ENCODE peak calls at places on chromosomes 3 and 15, in four cellular contexts. Q, C, G and D are unnamed samples.

GRCh38 chr3:60633644-60634043 is 617.6 kb downstream of the FHIT start:
- DNase-seq in Q (no peak), C (no peak), G (no peak), D (no peak)

GRCh38 chr3:66280304-66280703 is 59.5 kb downstream of the SLC25A26 start:
- DNase-seq in Q (peak; percentile 31), C (no peak), G (no peak), D (no peak)

GRCh38 chr15:64597469-64597806 is 137.1 kb downstream of the ZNF609 start:
- DNase-seq in Q (no peak), C (no peak), G (no peak), D (no peak)

GRCh38 chr3:106341090-106341489 is 472.3 kb upstream of the CBLB start:
- DNase-seq in Q (peak; percentile 20), C (no peak), G (no peak), D (no peak)

GRCh38 chr3:194333212-194333980 is 17.7 kb downstream of the CPN2 start:
- DNase-seq in Q (peak; percentile 80), C (peak; percentile 89), G (peak; percentile 88), D (peak; percentile 91)

GRCh38 chr3:7917443-7918151 is 584.0 kb upstream of the LMCD1 start:
- DNase-seq in Q (no peak), C (no peak), G (no peak), D (no peak)

GRCh38 chr3:157520485-157521184 is 17.4 kb upstream of the VEPH1 start:
- DNase-seq in Q (no peak), C (no peak), G (no peak), D (no peak)

GRCh38 chr3:14391033-14391432 is 11.4 kb upstream of the SLC6A6 start:
- DNase-seq in Q (peak; percentile 86), C (peak; percentile 32), G (peak; percentile 71), D (peak; percentile 92)

GRCh38 chr3:10779293-10779805 is 36.7 kb upstream of the SLC6A11 start:
- DNase-seq in Q (no peak), C (no peak), G (no peak), D (no peak)

GRCh38 chr15:85498471-85498870 is 118.1 kb downstream of the AKAP13 start:
- DNase-seq in Q (no peak), C (no peak), G (no peak), D (no peak)

GRCh38 chr15:100873029-100873677 is 6.5 kb upstream of the ALDH1A3 start:
- DNase-seq in Q (peak; percentile 87), C (peak; percentile 97), G (peak; percentile 51), D (peak; percentile 62)

GRCh38 chr3:171163724-171164465 is 137.4 kb upstream of the SLC2A2 start:
- DNase-seq in Q (no peak), C (no peak), G (no peak), D (no peak)

GRCh38 chr3:64033033-64033432 is 9.7 kb upstream of the PSMD6 start:
- DNase-seq in Q (no peak), C (no peak), G (no peak), D (no peak)

GRCh38 chr3:167691366-167691765 is 37.6 kb upstream of the WDR49 start:
- DNase-seq in Q (no peak), C (no peak), G (no peak), D (no peak)

GRCh38 chr3:127406309-127407025 is 118.6 kb upstream of the PRR20G start:
- DNase-seq in Q (peak; percentile 2), C (no peak), G (no peak), D (peak; percentile 43)

GRCh38 chr15:84980196-84981053 is 1.2 kb upstream of the PDE8A start:
- DNase-seq in Q (peak; percentile 74), C (peak; percentile 75), G (peak; percentile 91), D (peak; percentile 85)

GRCh38 chr3:128404276-128405062 is 62.2 kb downstream of the DNAJB8 start:
- DNase-seq in Q (no peak), C (no peak), G (peak; percentile 43), D (no peak)

GRCh38 chr3:177410734-177411133 is 213.5 kb upstream of the TBL1XR1 start:
- DNase-seq in Q (no peak), C (no peak), G (no peak), D (no peak)

GRCh38 chr3:135349254-135349948 is 554.3 kb downstream of the EPHB1 start:
- DNase-seq in Q (no peak), C (no peak), G (no peak), D (no peak)

GRCh38 chr3:66497288-66497972 is 3.4 kb downstream of the LRIG1 start:
- DNase-seq in Q (no peak), C (no peak), G (no peak), D (no peak)

GRCh38 chr15:38225381-38225780 is 27.3 kb upstream of the SPRED1 start:
- DNase-seq in Q (no peak), C (no peak), G (no peak), D (no peak)

GRCh38 chr15:84982301-84982920 is 755 bp downstream of the PDE8A start:
- DNase-seq in Q (peak; percentile 18), C (peak; percentile 20), G (peak; percentile 42), D (peak; percentile 71)

GRCh38 chr15:37698679-37699078 is 235.8 kb upstream of the TMCO5A start:
- DNase-seq in Q (no peak), C (no peak), G (no peak), D (no peak)

GRCh38 chr15:63708141-63708772 is 111.1 kb downstream of the FBXL22 start:
- DNase-seq in Q (no peak), C (no peak), G (no peak), D (no peak)

GRCh38 chr3:426056-426455 is 229.5 kb downstream of the CHL1 start:
- DNase-seq in Q (no peak), C (no peak), G (no peak), D (no peak)

GRCh38 chr15:67175643-67176071 is 78.8 kb downstream of the AAGAB start:
- DNase-seq in Q (peak; percentile 69), C (peak; percentile 63), G (no peak), D (no peak)

GRCh38 chr15:29687939-29688884 is 134.1 kb downstream of the TJP1 start:
- DNase-seq in Q (no peak), C (no peak), G (no peak), D (no peak)

DNA sequence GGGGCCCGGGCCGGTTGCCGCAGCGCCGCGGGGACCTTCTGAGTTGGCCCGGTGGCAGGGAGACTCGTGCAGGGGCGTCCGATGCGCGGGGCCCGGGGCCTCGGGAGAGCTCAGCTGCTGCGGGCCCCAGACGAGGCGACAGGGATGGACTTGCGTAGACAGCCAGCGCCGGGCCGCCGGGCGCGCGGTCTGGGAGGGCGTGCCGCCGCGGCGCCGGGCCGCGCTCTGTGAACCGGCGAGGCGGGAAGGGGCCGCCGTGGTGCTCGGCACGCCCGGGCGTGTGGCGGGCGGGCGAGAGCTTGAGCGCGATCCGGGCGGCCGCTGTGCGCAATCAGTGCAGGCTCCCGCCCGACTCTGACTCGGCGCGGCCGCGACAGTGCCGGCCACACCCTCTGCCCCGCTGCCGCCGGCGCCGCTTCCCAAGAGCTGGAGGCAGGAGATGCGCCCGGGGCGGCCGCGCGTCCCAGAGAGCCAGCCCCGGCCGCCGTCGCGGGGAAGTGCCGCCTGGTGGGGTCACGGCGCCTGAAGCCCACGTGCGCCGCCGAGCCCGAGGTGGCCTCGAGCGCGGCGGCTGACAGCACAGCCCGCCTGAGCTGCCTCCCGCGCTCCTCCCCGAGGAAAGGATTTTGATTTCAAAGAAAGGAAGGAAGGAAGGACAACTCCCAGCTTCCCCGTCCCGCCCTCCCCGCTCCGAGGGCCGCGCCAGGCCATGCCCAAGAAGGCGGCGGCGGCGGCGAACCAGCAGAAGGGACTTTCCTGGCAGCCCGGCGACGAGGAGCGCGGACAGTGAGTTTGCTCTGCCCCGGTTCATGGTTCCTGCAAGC is 669 bp downstream of the TLNRD1 start:
- DNase-seq in Q (peak; percentile 35), C (peak; percentile 47), G (peak; percentile 75), D (peak; percentile 61)
- TF ChIP-seq POLR2A in Q (no peak), C (peak; percentile 11), G (peak; percentile 18), D (peak; percentile 22)

GRCh38 chr3:27718459-27718858 is 3.7 kb downstream of the EOMES start:
- DNase-seq in Q (no peak), C (no peak), G (no peak), D (no peak)
- H3K27me3 ChIP-seq in Q (peaks cover 90% of the 10 kb centered on the region), C (peaks cover 98% of the 10 kb centered on the region), G (peaks cover 43% of the 10 kb centered on the region), D (peaks cover 81% of the 10 kb centered on the region)

DNA sequence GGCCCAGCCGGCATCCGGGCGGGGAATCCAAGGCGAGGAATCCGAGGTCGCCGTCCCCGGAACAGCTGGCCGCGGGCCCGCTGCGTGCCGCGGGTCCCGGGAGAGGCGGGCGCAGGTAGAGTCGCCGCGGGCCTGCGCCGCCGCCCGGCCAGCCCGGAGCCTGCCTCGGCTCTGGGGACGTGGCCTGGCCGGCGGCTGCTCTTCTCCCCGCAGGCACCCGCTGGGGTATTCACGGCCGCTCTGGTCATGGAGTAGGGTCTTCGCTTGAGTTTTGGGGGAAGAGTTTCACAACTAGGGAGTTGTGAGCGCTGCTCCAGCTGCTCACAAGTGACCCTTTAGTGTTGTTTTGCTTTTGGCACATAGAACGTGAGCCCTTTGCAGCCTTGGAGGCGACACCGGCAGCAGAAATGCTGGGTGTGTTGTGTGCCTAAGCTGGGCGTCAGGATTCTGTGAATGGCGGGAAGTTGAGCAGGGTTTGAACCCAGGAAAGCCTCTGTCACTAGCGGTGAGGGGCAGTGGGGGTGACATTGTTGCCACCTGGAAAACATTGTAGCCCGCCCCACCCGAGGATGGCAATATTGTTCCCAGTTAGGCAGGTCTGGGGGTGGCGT is 4.0 kb downstream of the TRIM71 start:
- DNase-seq in Q (no peak), C (no peak), G (no peak), D (peak; percentile 35)
- H3K27ac ChIP-seq in Q (no peak overlapping the region), C (no peak overlapping the region), G (no peak overlapping the region), D (no peak overlapping the region)

GRCh38 chr3:197959891-197960693 is at the start of gene LMLN:
- DNase-seq in Q (peak; percentile 94), C (peak; percentile 88), G (peak; percentile 97), D (peak; percentile 98)
- TF ChIP-seq POLR2A in Q (peak; percentile 91), C (peak; percentile 44), G (peak; percentile 62), D (peak; percentile 83)

DNA sequence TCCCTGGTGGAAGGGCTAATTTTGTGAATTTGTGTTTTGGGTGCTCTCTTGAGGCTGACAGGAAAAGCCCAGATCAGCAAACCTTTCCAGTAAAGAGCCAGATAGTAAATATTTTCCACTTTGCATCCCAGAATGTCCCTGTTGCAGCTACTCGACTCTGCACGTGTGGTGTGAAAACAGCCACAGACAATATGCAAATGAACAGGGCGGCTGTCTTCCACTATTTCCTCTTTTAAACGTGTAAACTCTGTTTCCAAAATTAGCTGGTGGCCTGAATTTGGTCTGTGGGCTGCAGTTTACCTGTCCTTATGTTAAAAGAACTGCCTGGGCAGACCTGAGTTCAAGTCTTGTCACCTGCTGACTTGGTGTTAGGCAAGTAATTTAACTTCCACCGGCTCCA is 202.7 kb downstream of the EDEM1 start:
- DNase-seq in Q (no peak), C (no peak), G (no peak), D (no peak)
- H3K27me3 ChIP-seq in Q (no peaks in the 10 kb centered on the region), C (no peaks in the 10 kb centered on the region), G (no peaks in the 10 kb centered on the region), D (no peaks in the 10 kb centered on the region)